ENCODE peak calls at places on chromosomes 7 and 10, in seven cellular contexts. J, S, F, Q, I, V and A are unnamed samples.

GRCh38 chr7:73885975-73886798 is 25.2 kb downstream of the TMEM270 start:
- DNase-seq in I (no peak), S (no peak), V (no peak), F (no peak), Q (peak), J (no peak), A (peak)

GRCh38 chr10:88032566-88032965 is 169.1 kb downstream of the PTEN start:
- DNase-seq in Q (peak), S (no peak), I (no peak), J (no peak), F (no peak), V (peak), A (no peak)

GRCh38 chr7:139658919-139659675 is 118.7 kb downstream of the HIPK2 start:
- DNase-seq in F (no peak), J (no peak), Q (no peak), S (no peak), I (no peak), V (no peak), A (no peak)

GRCh38 chr10:101745074-101745690 is 30.7 kb downstream of the FGF8 start:
- DNase-seq in F (no peak), S (no peak), I (no peak), J (no peak), Q (no peak), V (no peak), A (no peak)

GRCh38 chr10:34017281-34017680 is 682.8 kb upstream of the NRP1 start:
- DNase-seq in F (no peak), Q (no peak), S (no peak), I (no peak), V (no peak), J (no peak), A (peak)

GRCh38 chr10:71494980-71495381 is 98.3 kb downstream of the CDH23 start:
- DNase-seq in V (no peak), I (no peak), Q (no peak), S (no peak), J (no peak), F (no peak), A (no peak)

GRCh38 chr7:124071843-124072242 is 39.0 kb upstream of the TMEM229A start:
- DNase-seq in I (no peak), J (no peak), F (no peak), Q (no peak), V (no peak), S (no peak), A (no peak)

GRCh38 chr10:114623661-114624294 is 34.3 kb downstream of the ABLIM1 start:
- DNase-seq in Q (peak), F (peak), V (peak), S (no peak), I (no peak), J (no peak), A (no peak)

GRCh38 chr10:22334414-22335203 is 10.7 kb upstream of the SPAG6 start:
- DNase-seq in I (no peak), Q (no peak), J (no peak), V (no peak), S (no peak), F (no peak), A (no peak)

GRCh38 chr10:58651040-58651439 is 138.4 kb downstream of the BICC1 start:
- DNase-seq in F (no peak), V (peak), I (no peak), Q (peak), S (no peak), J (no peak), A (no peak)

GRCh38 chr10:30088178-30088577 is 28.8 kb upstream of the JCAD start:
- DNase-seq in S (no peak), Q (no peak), F (no peak), V (no peak), J (no peak), I (no peak), A (no peak)

GRCh38 chr10:119029613-119030420 is at the start of gene NANOS1:
- DNase-seq in Q (no peak), V (no peak), J (peak), S (peak), I (peak), F (peak), A (no peak)

GRCh38 chr7:1176891-1177373 is 16.9 kb upstream of the ZFAND2A start:
- DNase-seq in Q (peak), S (peak), I (peak), F (peak), V (peak), J (peak), A (peak)

GRCh38 chr10:58531084-58531695 is 18.5 kb downstream of the BICC1 start:
- DNase-seq in J (no peak), F (peak), I (peak), Q (peak), S (peak), V (peak), A (peak)

GRCh38 chr10:117933036-117933435 is 113.7 kb downstream of the RAB11FIP2 start:
- DNase-seq in F (no peak), Q (peak), S (no peak), I (no peak), V (peak), J (no peak), A (no peak)

GRCh38 chr10:107747851-107748250 is 583.3 kb upstream of the SORCS1 start:
- DNase-seq in S (no peak), J (no peak), Q (no peak), V (no peak), F (no peak), I (no peak), A (no peak)

GRCh38 chr7:7970113-7970619 is 1.6 kb downstream of the GLCCI1 start:
- DNase-seq in Q (no peak), S (peak), V (no peak), F (no peak), I (peak), J (no peak), A (no peak)

GRCh38 chr7:36667007-36667406 is 57.3 kb downstream of the AOAH start:
- DNase-seq in J (no peak), S (no peak), F (no peak), V (no peak), I (no peak), Q (no peak), A (no peak)

GRCh38 chr10:15853800-15854199 is 6.5 kb downstream of the MINDY3 start:
- DNase-seq in F (no peak), V (no peak), Q (no peak), S (no peak), I (no peak), J (no peak), A (no peak)

GRCh38 chr7:47414342-47415288 is 167.3 kb downstream of the TNS3 start:
- DNase-seq in F (peak), J (no peak), Q (no peak), I (no peak), S (no peak), V (no peak), A (no peak)

GRCh38 chr10:95674643-95675042 is 18.1 kb upstream of the ALDH18A1 start:
- DNase-seq in J (no peak), V (no peak), F (no peak), Q (no peak), S (no peak), I (no peak), A (no peak)

GRCh38 chr7:151814400-151814914 is 62.5 kb downstream of the PRKAG2 start:
- DNase-seq in S (no peak), Q (no peak), F (no peak), I (no peak), V (no peak), J (no peak), A (no peak)

GRCh38 chr7:111760043-111760442 is 197.8 kb upstream of the IMMP2L start:
- DNase-seq in F (no peak), V (no peak), I (no peak), Q (no peak), J (no peak), S (no peak), A (no peak)

GRCh38 chr10:86244296-86244695 is 122.3 kb downstream of the GRID1 start:
- DNase-seq in S (no peak), F (no peak), V (no peak), I (no peak), Q (no peak), J (no peak), A (no peak)

GRCh38 chr10:80413152-80413996 is 5.0 kb downstream of the PRXL2A start:
- DNase-seq in V (peak), Q (peak), F (no peak), S (no peak), J (no peak), I (no peak), A (no peak)

GRCh38 chr10:97422921-97423420 is 3.0 kb upstream of the PGAM1 start:
- DNase-seq in V (peak), F (no peak), J (no peak), I (no peak), S (no peak), Q (peak), A (no peak)

GRCh38 chr10:124530816-124531215 is 69.2 kb downstream of the LHPP start:
- DNase-seq in S (no peak), J (no peak), Q (no peak), F (no peak), I (no peak), V (no peak), A (no peak)

GRCh38 chr10:61987951-61988379 is 86.5 kb downstream of the ARID5B start:
- DNase-seq in J (no peak), F (no peak), I (no peak), V (no peak), S (no peak), Q (no peak), A (no peak)

GRCh38 chr10:49595713-49596492 is 14.2 kb upstream of the SLC18A3 start:
- DNase-seq in Q (peak), J (no peak), S (no peak), V (no peak), F (no peak), I (no peak), A (no peak)

GRCh38 chr7:29397398-29397797 is 166.2 kb upstream of the PRR15 start:
- DNase-seq in I (no peak), J (no peak), S (no peak), V (no peak), Q (no peak), F (no peak), A (no peak)

GRCh38 chr7:127251458-127252379 is 1.0 kb downstream of the GRM8 start:
- DNase-seq in V (no peak), S (no peak), J (no peak), I (no peak), F (peak), Q (no peak), A (no peak)

GRCh38 chr10:113053881-113054280 is 103.8 kb downstream of the TCF7L2 start:
- DNase-seq in F (no peak), S (no peak), I (no peak), V (peak), Q (no peak), J (no peak), A (no peak)

GRCh38 chr10:42640610-42641229 is 2.4 kb upstream of the ZNF33B start:
- DNase-seq in S (no peak), V (no peak), Q (no peak), I (no peak), J (no peak), F (peak), A (no peak)

GRCh38 chr10:86392723-86393094 is 26.1 kb upstream of the GRID1 start:
- DNase-seq in I (no peak), Q (no peak), J (no peak), F (no peak), S (no peak), V (no peak), A (no peak)

GRCh38 chr10:13271552-13272163 is 28.2 kb downstream of the PHYH start:
- DNase-seq in S (peak), Q (peak), I (peak), J (peak), F (peak), V (peak), A (no peak)

GRCh38 chr7:124752310-124752709 is 13.3 kb downstream of the GPR37 start:
- DNase-seq in F (no peak), I (no peak), J (no peak), S (no peak), V (no peak), Q (peak), A (no peak)

GRCh38 chr10:51879238-51879637 is 179.8 kb upstream of the CSTF2T start:
- DNase-seq in S (no peak), F (no peak), Q (peak), V (peak), I (no peak), J (no peak), A (no peak)